ENCODE peak calls at places on chromosomes 6 and 20, in six cellular contexts. F is AG10803, T is colonic mucosa, D is brain microvascular endothelial cell, A is pancreas, E is astrocyte of the cerebellum. G is an unnamed sample.

GRCh38 chr20:59204201-59204894 is 40.7 kb downstream of the ZNF831 start:
- DNase-seq in E (no peak), T (peak), D (no peak), F (no peak), A (no peak), G (no peak)

GRCh38 chr6:10351678-10352220 is 63.1 kb downstream of the TFAP2A start:
- DNase-seq in D (no peak), F (no peak), T (no peak), A (no peak), E (no peak), G (peak)

GRCh38 chr20:5524886-5525285 is 208.1 kb upstream of the PROKR2 start:
- DNase-seq in A (no peak), F (peak), T (no peak), D (no peak), E (no peak), G (no peak)

GRCh38 chr20:50691585-50692552 is 527 bp upstream of the RIPOR3 start:
- DNase-seq in D (peak), T (no peak), A (no peak), E (peak), F (peak), G (no peak)

GRCh38 chr6:31734703-31735500 is 1.4 kb downstream of the CLIC1 start:
- DNase-seq in D (peak), F (peak), E (no peak), T (peak), A (no peak), G (no peak)

GRCh38 chr6:140379919-140380318 is 1005.5 kb upstream of the CITED2 start:
- DNase-seq in E (no peak), T (no peak), F (peak), A (no peak), D (no peak), G (peak)

GRCh38 chr20:6533828-6534388 is 233.6 kb upstream of the BMP2 start:
- DNase-seq in E (peak), F (peak), D (peak), T (no peak), A (no peak), G (peak)

GRCh38 chr6:104995989-104996617 is 39.2 kb downstream of the LIN28B start:
- DNase-seq in D (no peak), T (no peak), F (peak), E (peak), A (no peak), G (no peak)

GRCh38 chr6:166738778-166739654 is 112.0 kb upstream of the RPS6KA2 start:
- DNase-seq in A (no peak), D (no peak), T (no peak), F (no peak), E (no peak), G (no peak)

GRCh38 chr6:3457710-3458605 is 1.1 kb upstream of the SLC22A23 start:
- DNase-seq in D (no peak), T (peak), E (no peak), F (no peak), A (peak), G (no peak)

GRCh38 chr6:166402582-166403277 is 20.0 kb upstream of the MPC1 start:
- DNase-seq in A (no peak), T (no peak), F (peak), D (peak), E (no peak), G (no peak)

GRCh38 chr6:33749401-33749800 is 2.7 kb upstream of the IP6K3 start:
- DNase-seq in E (no peak), D (no peak), F (no peak), T (no peak), A (no peak), G (no peak)

GRCh38 chr6:37731888-37732287 is 34.2 kb upstream of the MDGA1 start:
- DNase-seq in T (peak), D (no peak), F (no peak), E (no peak), A (no peak), G (no peak)

GRCh38 chr6:107870379-107870778 is 46.3 kb upstream of the SCML4 start:
- DNase-seq in D (peak), T (no peak), E (no peak), A (no peak), F (no peak), G (no peak)

GRCh38 chr6:163775313-163775712 is 360.8 kb downstream of the QKI start:
- DNase-seq in F (no peak), E (no peak), A (no peak), T (no peak), D (no peak), G (no peak)

GRCh38 chr6:155287762-155288161 is 23.9 kb downstream of the CLDN20 start:
- DNase-seq in F (no peak), E (no peak), D (no peak), T (no peak), A (no peak), G (no peak)

GRCh38 chr6:143126574-143126941 is 65.9 kb downstream of the AIG1 start:
- DNase-seq in A (no peak), D (no peak), F (no peak), T (no peak), E (no peak), G (no peak)

GRCh38 chr20:47577271-47577670 is 75.6 kb downstream of the NCOA3 start:
- DNase-seq in E (no peak), D (no peak), A (no peak), T (no peak), F (no peak), G (no peak)

GRCh38 chr6:82022614-82023102 is 224.9 kb downstream of the IBTK start:
- DNase-seq in T (no peak), E (peak), F (peak), D (peak), A (no peak), G (peak)

GRCh38 chr6:141110486-141110885 is 1022.2 kb upstream of the GJE1 start:
- DNase-seq in A (no peak), D (no peak), E (no peak), F (peak), T (no peak), G (no peak)

GRCh38 chr20:62745279-62745958 is 36.8 kb downstream of the NTSR1 start:
- DNase-seq in E (no peak), T (no peak), D (no peak), F (no peak), A (peak), G (no peak)

GRCh38 chr20:35947489-35947888 is 6.8 kb downstream of the SCAND1 start:
- DNase-seq in A (no peak), F (peak), D (no peak), E (no peak), T (no peak), G (no peak)

GRCh38 chr20:38084425-38084951 is 50.9 kb downstream of the RPRD1B start:
- DNase-seq in F (peak), T (no peak), A (no peak), D (peak), E (no peak), G (peak)

GRCh38 chr6:44176935-44177509 is 18.4 kb downstream of the CAPN11 start:
- DNase-seq in D (no peak), A (no peak), T (no peak), E (no peak), F (no peak), G (no peak)

GRCh38 chr6:147161974-147162495 is 42.2 kb upstream of the STXBP5 start:
- DNase-seq in A (no peak), D (peak), F (peak), T (peak), E (peak), G (no peak)

GRCh38 chr6:44078795-44079671 is 48.2 kb downstream of the MRPL14 start:
- DNase-seq in E (peak), T (peak), F (peak), D (no peak), A (peak), G (no peak)

GRCh38 chr20:57389695-57390603 is 1.2 kb upstream of the RBM38 start:
- DNase-seq in T (no peak), D (no peak), A (peak), F (no peak), E (no peak), G (no peak)

GRCh38 chr20:57387463-57387862 is 3.7 kb upstream of the RBM38 start:
- DNase-seq in E (no peak), A (no peak), T (no peak), D (no peak), F (no peak), G (no peak)

GRCh38 chr20:57390604-57391438 is at the start of gene RBM38:
- DNase-seq in E (no peak), F (peak), T (peak), A (peak), D (no peak), G (no peak)

GRCh38 chr20:57387945-57388351 is 3.2 kb upstream of the RBM38 start:
- DNase-seq in D (no peak), E (no peak), A (no peak), T (no peak), F (no peak), G (no peak)

GRCh38 chr20:57388953-57389694 is 2.1 kb upstream of the RBM38 start:
- DNase-seq in D (no peak), A (peak), E (no peak), T (peak), F (peak), G (no peak)
- TF ChIP-seq CTCF in D (peak), A (no peak), E (peak), T (no peak), F (peak), G (peak)

DNA sequence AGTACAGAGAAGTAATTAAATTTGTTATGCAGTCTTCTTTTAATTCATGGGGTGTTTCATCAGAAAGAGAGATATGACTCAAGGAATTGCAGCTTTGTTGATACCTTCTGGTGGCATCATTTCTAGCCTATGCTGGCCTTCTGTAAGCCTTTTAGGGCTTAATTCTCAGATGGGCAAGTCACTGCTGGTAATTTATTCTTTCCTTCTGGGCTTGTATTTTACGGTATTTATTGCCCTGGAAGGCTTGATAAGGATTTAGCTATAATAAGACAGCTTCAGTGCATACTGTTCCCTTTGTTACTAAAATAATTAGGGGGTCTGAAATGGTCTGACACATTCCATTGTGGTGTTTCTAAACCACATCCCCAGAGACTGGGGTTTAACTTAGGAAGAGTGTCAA is 57.9 kb upstream of the EMILIN3 start:
- DNase-seq in D (no peak), A (no peak), E (no peak), F (peak), T (no peak), G (no peak)
- H3K4me3 ChIP-seq in D (no peak), A (no peak), E (no peak), F (no peak), T (no peak), G (no peak)

GRCh38 chr20:20593447-20594170 is 118.8 kb downstream of the RALGAPA2 start:
- DNase-seq in E (no peak), F (peak), T (no peak), D (peak), A (no peak), G (peak)
- TF ChIP-seq CTCF in E (peak), F (peak), T (no peak), D (peak), A (no peak), G (peak)

GRCh38 chr20:57264908-57265648 is 1.4 kb downstream of the BMP7 start:
- DNase-seq in T (no peak), A (peak), F (no peak), E (no peak), D (no peak), G (no peak)
- H3K4me3 ChIP-seq in T (peak), A (no peak), F (no peak), E (no peak), D (no peak), G (peak)

GRCh38 chr6:137133136-137133535 is 40.3 kb downstream of the IL22RA2 start:
- DNase-seq in T (no peak), F (no peak), A (no peak), E (no peak), D (no peak), G (no peak)
- TF ChIP-seq CTCF in T (no peak), F (no peak), A (no peak), E (no peak), D (no peak), G (no peak)

GRCh38 chr6:2447318-2447717 is 201.9 kb upstream of the GMDS start:
- DNase-seq in F (no peak), T (peak), D (no peak), A (no peak), E (no peak), G (no peak)
- H3K4me3 ChIP-seq in F (no peak), T (peak), D (no peak), A (no peak), E (no peak), G (no peak)

DNA sequence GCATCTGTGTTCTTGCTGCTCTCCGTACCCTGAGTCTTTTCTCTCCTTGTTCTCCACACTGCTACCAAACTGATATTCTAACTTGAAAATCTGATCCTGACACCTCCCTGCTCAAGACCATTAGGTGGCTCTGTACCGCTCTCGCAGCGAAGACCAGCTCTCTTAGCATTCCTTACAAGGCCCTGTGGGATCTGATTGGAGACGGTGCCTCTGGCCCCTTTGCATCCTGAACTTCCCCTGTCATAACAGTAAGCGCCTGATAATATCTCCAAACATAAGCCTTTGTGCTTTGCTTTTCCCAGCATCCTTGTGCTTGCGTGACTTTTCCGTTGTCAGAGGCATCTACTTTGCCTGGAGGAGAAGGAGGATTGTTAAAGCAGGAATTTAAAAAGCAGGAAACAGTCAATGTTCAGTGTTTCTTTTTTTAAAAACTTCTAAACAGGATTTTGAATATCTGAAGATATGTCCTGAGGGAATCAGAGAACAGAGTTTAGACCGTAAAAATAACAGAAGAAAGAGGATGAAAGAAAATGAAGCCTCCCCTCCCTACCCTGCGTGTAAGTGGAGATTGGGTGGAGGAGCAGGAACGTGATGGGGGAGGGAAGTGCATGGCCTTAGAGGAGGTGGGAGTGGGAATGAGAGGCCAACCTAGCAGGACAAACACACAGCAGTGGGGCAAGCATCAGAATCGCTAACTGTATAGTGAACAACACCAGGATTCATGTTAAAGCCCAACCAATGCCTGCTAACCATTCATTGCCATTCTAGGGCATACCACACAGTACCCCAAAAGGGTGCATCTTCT is 89.2 kb upstream of the STMND1 start:
- DNase-seq in E (no peak), D (peak), F (peak), T (no peak), A (no peak), G (peak)
- TF ChIP-seq CTCF in E (no peak), D (peak), F (peak), T (no peak), A (no peak), G (peak)

DNA sequence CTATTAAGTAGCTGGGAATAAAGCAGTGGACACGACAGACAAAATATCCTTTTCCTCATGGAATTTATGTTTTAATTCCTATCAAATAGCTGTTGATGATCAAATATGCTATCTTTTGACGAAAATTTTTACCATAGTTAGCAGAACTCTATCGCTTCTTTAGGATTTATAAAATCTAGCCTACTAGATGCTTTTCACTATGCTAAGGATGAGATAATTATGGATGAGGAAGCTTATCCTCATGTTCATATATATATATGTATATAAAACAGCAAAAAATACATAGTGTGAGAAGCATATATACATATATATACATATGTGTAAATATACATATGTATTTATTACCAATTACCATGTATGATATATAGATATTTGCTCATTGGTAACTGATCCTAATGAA is 12.9 kb upstream of the PRSS16 start:
- DNase-seq in F (no peak), E (no peak), A (no peak), T (no peak), D (no peak), G (no peak)
- H3K4me3 ChIP-seq in F (no peak), E (no peak), A (no peak), T (no peak), D (no peak), G (peak)